ENCODE peak calls at places on chromosomes 2 and 18, in six cellular contexts. One of them, this sample, is unnamed.

GRCh38 chr2:64795024-64795592 is 141.4 kb upstream of the SERTAD2 start:
- DNase-seq in occipital lobe: no peak
- DNase-seq in activated effector memory CD4-positive, alpha-beta T cell treated with Interleukin-2 at 50 U/mL for 16 hours: no peak
- DNase-seq in right lobe of liver: no peak
- DNase-seq in coronary artery: no peak
- DNase-seq in SW 1271: no peak
- DNase-seq in this sample: no peak

GRCh38 chr2:148948865-148949264 is 73.8 kb downstream of the KIF5C start:
- DNase-seq in activated effector memory CD4-positive, alpha-beta T cell treated with Interleukin-2 at 50 U/mL for 16 hours: no peak
- DNase-seq in coronary artery: no peak
- DNase-seq in occipital lobe: no peak
- DNase-seq in SW 1271: no peak
- DNase-seq in right lobe of liver: no peak
- DNase-seq in this sample: no peak

GRCh38 chr2:11716689-11717321 is 29.6 kb upstream of the LPIN1 start:
- DNase-seq in right lobe of liver: no peak
- DNase-seq in coronary artery: no peak
- DNase-seq in activated effector memory CD4-positive, alpha-beta T cell treated with Interleukin-2 at 50 U/mL for 16 hours: no peak
- DNase-seq in SW 1271: no peak
- DNase-seq in occipital lobe: no peak
- DNase-seq in this sample: no peak

GRCh38 chr2:173457366-173457765 is 102.7 kb downstream of the CDCA7 start:
- DNase-seq in right lobe of liver: no peak
- DNase-seq in coronary artery: no peak
- DNase-seq in activated effector memory CD4-positive, alpha-beta T cell treated with Interleukin-2 at 50 U/mL for 16 hours: no peak
- DNase-seq in SW 1271: no peak
- DNase-seq in occipital lobe: no peak
- DNase-seq in this sample: no peak

GRCh38 chr18:55859116-55859515 is 271.1 kb upstream of the TCF4 start:
- DNase-seq in coronary artery: no peak
- DNase-seq in occipital lobe: no peak
- DNase-seq in SW 1271: no peak
- DNase-seq in activated effector memory CD4-positive, alpha-beta T cell treated with Interleukin-2 at 50 U/mL for 16 hours: no peak
- DNase-seq in right lobe of liver: no peak
- DNase-seq in this sample: no peak

GRCh38 chr2:119106301-119106897 is 52.2 kb downstream of the C1QL2 start:
- DNase-seq in SW 1271: no peak
- DNase-seq in right lobe of liver: peak
- DNase-seq in coronary artery: peak
- DNase-seq in activated effector memory CD4-positive, alpha-beta T cell treated with Interleukin-2 at 50 U/mL for 16 hours: no peak
- DNase-seq in occipital lobe: no peak
- DNase-seq in this sample: no peak

GRCh38 chr2:236785611-236786057 is 216.0 kb downstream of the ACKR3 start:
- DNase-seq in SW 1271: no peak
- DNase-seq in activated effector memory CD4-positive, alpha-beta T cell treated with Interleukin-2 at 50 U/mL for 16 hours: no peak
- DNase-seq in right lobe of liver: no peak
- DNase-seq in occipital lobe: no peak
- DNase-seq in coronary artery: no peak
- DNase-seq in this sample: no peak

GRCh38 chr2:119005565-119005964 is 63.6 kb downstream of the MARCO start:
- DNase-seq in coronary artery: no peak
- DNase-seq in right lobe of liver: no peak
- DNase-seq in SW 1271: no peak
- DNase-seq in activated effector memory CD4-positive, alpha-beta T cell treated with Interleukin-2 at 50 U/mL for 16 hours: no peak
- DNase-seq in occipital lobe: no peak
- DNase-seq in this sample: no peak

GRCh38 chr2:133885847-133886246 is 317.6 kb upstream of the NCKAP5 start:
- DNase-seq in coronary artery: no peak
- DNase-seq in activated effector memory CD4-positive, alpha-beta T cell treated with Interleukin-2 at 50 U/mL for 16 hours: no peak
- DNase-seq in occipital lobe: no peak
- DNase-seq in SW 1271: no peak
- DNase-seq in right lobe of liver: no peak
- DNase-seq in this sample: no peak

GRCh38 chr2:68845043-68845442 is 26.2 kb downstream of the BMP10 start:
- DNase-seq in right lobe of liver: no peak
- DNase-seq in coronary artery: no peak
- DNase-seq in activated effector memory CD4-positive, alpha-beta T cell treated with Interleukin-2 at 50 U/mL for 16 hours: no peak
- DNase-seq in SW 1271: no peak
- DNase-seq in occipital lobe: no peak
- DNase-seq in this sample: no peak